ENCODE peak calls at places on chromosomes 3 and 15, in seven cellular contexts. One of them, this sample, is unnamed.

GRCh38 chr3:72245183-72245811 is 460.3 kb upstream of the PROK2 start:
- DNase-seq in naive thymus-derived CD8-positive, alpha-beta T cell: no peak
- DNase-seq in activated T-cell treated with anti-CD3 and anti-CD28 coated beads for 1 hour: no peak
- DNase-seq in AG20443: peak; percentile 38
- DNase-seq in progenitor cell of endocrine pancreas: no peak
- DNase-seq in AG08395: peak; percentile 28
- DNase-seq in NCI-H510A treated with DMSO at 0.1 percent for 48 hours: no peak
- DNase-seq in this sample: no peak

GRCh38 chr15:58473720-58474119 is 41.9 kb downstream of the LIPC start:
- DNase-seq in naive thymus-derived CD8-positive, alpha-beta T cell: no peak
- DNase-seq in activated T-cell treated with anti-CD3 and anti-CD28 coated beads for 1 hour: no peak
- DNase-seq in AG20443: peak; percentile 39
- DNase-seq in progenitor cell of endocrine pancreas: no peak
- DNase-seq in AG08395: peak; percentile 42
- DNase-seq in NCI-H510A treated with DMSO at 0.1 percent for 48 hours: no peak
- DNase-seq in this sample: no peak

GRCh38 chr15:48395532-48396011 is 64.3 kb downstream of the DUT start:
- DNase-seq in naive thymus-derived CD8-positive, alpha-beta T cell: no peak
- DNase-seq in activated T-cell treated with anti-CD3 and anti-CD28 coated beads for 1 hour: no peak
- DNase-seq in AG20443: peak; percentile 90
- DNase-seq in progenitor cell of endocrine pancreas: no peak
- DNase-seq in AG08395: peak; percentile 91
- DNase-seq in NCI-H510A treated with DMSO at 0.1 percent for 48 hours: no peak
- DNase-seq in this sample: no peak

GRCh38 chr3:21682231-21682630 is 68.8 kb downstream of the ZNF385D start:
- DNase-seq in naive thymus-derived CD8-positive, alpha-beta T cell: no peak
- DNase-seq in activated T-cell treated with anti-CD3 and anti-CD28 coated beads for 1 hour: no peak
- DNase-seq in AG20443: peak; percentile 16
- DNase-seq in progenitor cell of endocrine pancreas: no peak
- DNase-seq in AG08395: peak; percentile 27
- DNase-seq in NCI-H510A treated with DMSO at 0.1 percent for 48 hours: no peak
- DNase-seq in this sample: no peak

GRCh38 chr3:172285844-172286243 is 162.4 kb downstream of the GHSR start:
- DNase-seq in naive thymus-derived CD8-positive, alpha-beta T cell: no peak
- DNase-seq in activated T-cell treated with anti-CD3 and anti-CD28 coated beads for 1 hour: no peak
- DNase-seq in AG20443: peak; percentile 33
- DNase-seq in progenitor cell of endocrine pancreas: no peak
- DNase-seq in AG08395: peak; percentile 28
- DNase-seq in NCI-H510A treated with DMSO at 0.1 percent for 48 hours: no peak
- DNase-seq in this sample: no peak

GRCh38 chr3:152258448-152259302 is 10.1 kb upstream of the MBNL1 start:
- DNase-seq in naive thymus-derived CD8-positive, alpha-beta T cell: peak; percentile 55
- DNase-seq in activated T-cell treated with anti-CD3 and anti-CD28 coated beads for 1 hour: peak; percentile 41
- DNase-seq in AG20443: peak; percentile 95
- DNase-seq in progenitor cell of endocrine pancreas: no peak
- DNase-seq in AG08395: peak; percentile 96
- DNase-seq in NCI-H510A treated with DMSO at 0.1 percent for 48 hours: no peak
- DNase-seq in this sample: peak; percentile 76

GRCh38 chr3:50170689-50171088 is 15.6 kb downstream of the SEMA3F start:
- DNase-seq in naive thymus-derived CD8-positive, alpha-beta T cell: no peak
- DNase-seq in activated T-cell treated with anti-CD3 and anti-CD28 coated beads for 1 hour: no peak
- DNase-seq in AG20443: peak; percentile 71
- DNase-seq in progenitor cell of endocrine pancreas: no peak
- DNase-seq in AG08395: no peak
- DNase-seq in NCI-H510A treated with DMSO at 0.1 percent for 48 hours: no peak
- DNase-seq in this sample: no peak

GRCh38 chr3:25139267-25139666 is 288.8 kb upstream of the RARB start:
- DNase-seq in naive thymus-derived CD8-positive, alpha-beta T cell: no peak
- DNase-seq in activated T-cell treated with anti-CD3 and anti-CD28 coated beads for 1 hour: no peak
- DNase-seq in AG20443: no peak
- DNase-seq in progenitor cell of endocrine pancreas: no peak
- DNase-seq in AG08395: no peak
- DNase-seq in NCI-H510A treated with DMSO at 0.1 percent for 48 hours: no peak
- DNase-seq in this sample: no peak

GRCh38 chr15:80514071-80514780 is 110.0 kb downstream of the ARNT2 start:
- DNase-seq in naive thymus-derived CD8-positive, alpha-beta T cell: no peak
- DNase-seq in activated T-cell treated with anti-CD3 and anti-CD28 coated beads for 1 hour: no peak
- DNase-seq in AG20443: peak; percentile 81
- DNase-seq in progenitor cell of endocrine pancreas: no peak
- DNase-seq in AG08395: peak; percentile 85
- DNase-seq in NCI-H510A treated with DMSO at 0.1 percent for 48 hours: no peak
- DNase-seq in this sample: no peak

GRCh38 chr3:170909129-170909903 is 879 bp upstream of the EIF5A2 start:
- DNase-seq in naive thymus-derived CD8-positive, alpha-beta T cell: no peak
- DNase-seq in activated T-cell treated with anti-CD3 and anti-CD28 coated beads for 1 hour: no peak
- DNase-seq in AG20443: peak; percentile 68
- DNase-seq in progenitor cell of endocrine pancreas: no peak
- DNase-seq in AG08395: peak; percentile 74
- DNase-seq in NCI-H510A treated with DMSO at 0.1 percent for 48 hours: no peak
- DNase-seq in this sample: no peak

GRCh38 chr3:54517424-54517823 is 395.1 kb downstream of the CACNA2D3 start:
- DNase-seq in naive thymus-derived CD8-positive, alpha-beta T cell: no peak
- DNase-seq in activated T-cell treated with anti-CD3 and anti-CD28 coated beads for 1 hour: no peak
- DNase-seq in AG20443: no peak
- DNase-seq in progenitor cell of endocrine pancreas: no peak
- DNase-seq in AG08395: no peak
- DNase-seq in NCI-H510A treated with DMSO at 0.1 percent for 48 hours: no peak
- DNase-seq in this sample: no peak

GRCh38 chr15:72182673-72183072 is 14.9 kb downstream of the GRAMD2A start:
- DNase-seq in naive thymus-derived CD8-positive, alpha-beta T cell: no peak
- DNase-seq in activated T-cell treated with anti-CD3 and anti-CD28 coated beads for 1 hour: no peak
- DNase-seq in AG20443: no peak
- DNase-seq in progenitor cell of endocrine pancreas: no peak
- DNase-seq in AG08395: no peak
- DNase-seq in NCI-H510A treated with DMSO at 0.1 percent for 48 hours: no peak
- DNase-seq in this sample: no peak

GRCh38 chr3:112446343-112446742 is 52.9 kb downstream of the BTLA start:
- DNase-seq in naive thymus-derived CD8-positive, alpha-beta T cell: no peak
- DNase-seq in activated T-cell treated with anti-CD3 and anti-CD28 coated beads for 1 hour: no peak
- DNase-seq in AG20443: no peak
- DNase-seq in progenitor cell of endocrine pancreas: no peak
- DNase-seq in AG08395: no peak
- DNase-seq in NCI-H510A treated with DMSO at 0.1 percent for 48 hours: no peak
- DNase-seq in this sample: no peak

GRCh38 chr15:33234019-33234418 is 39.5 kb upstream of the FMN1 start:
- DNase-seq in naive thymus-derived CD8-positive, alpha-beta T cell: no peak
- DNase-seq in activated T-cell treated with anti-CD3 and anti-CD28 coated beads for 1 hour: no peak
- DNase-seq in AG20443: peak; percentile 46
- DNase-seq in progenitor cell of endocrine pancreas: no peak
- DNase-seq in AG08395: peak; percentile 44
- DNase-seq in NCI-H510A treated with DMSO at 0.1 percent for 48 hours: peak; percentile 41
- DNase-seq in this sample: no peak

GRCh38 chr15:90868261-90868689 is at the start of gene FURIN:
- DNase-seq in naive thymus-derived CD8-positive, alpha-beta T cell: no peak
- DNase-seq in activated T-cell treated with anti-CD3 and anti-CD28 coated beads for 1 hour: no peak
- DNase-seq in AG20443: no peak
- DNase-seq in progenitor cell of endocrine pancreas: no peak
- DNase-seq in AG08395: no peak
- DNase-seq in NCI-H510A treated with DMSO at 0.1 percent for 48 hours: peak; percentile 97
- DNase-seq in this sample: no peak

GRCh38 chr15:36156855-36157521 is 422.4 kb upstream of the CDIN1 start:
- DNase-seq in naive thymus-derived CD8-positive, alpha-beta T cell: no peak
- DNase-seq in activated T-cell treated with anti-CD3 and anti-CD28 coated beads for 1 hour: no peak
- DNase-seq in AG20443: peak; percentile 68
- DNase-seq in progenitor cell of endocrine pancreas: no peak
- DNase-seq in AG08395: peak; percentile 60
- DNase-seq in NCI-H510A treated with DMSO at 0.1 percent for 48 hours: no peak
- DNase-seq in this sample: no peak

This sample was measured in CD4-positive, alpha-beta T cell.